ENCODE peak calls at places on chromosome 16, in seven cellular contexts. I is H1, O is K562, Y is HepG2, R is HCT116, X is GM12878, V is SK-N-SH. S is an unnamed sample.

GRCh38 chr16:30095166-30096078 is 591 bp downstream of the YPEL3 start:
- DNase-seq in R (no peak), X (no peak), V (no peak), I (no peak), Y (no peak), O (no peak), S (no peak)

GRCh38 chr16:53664724-53665345 is 38.8 kb downstream of the RPGRIP1L start:
- DNase-seq in X (peak), I (no peak), Y (no peak), O (no peak), R (no peak), V (no peak), S (no peak)

GRCh38 chr16:57539072-57539796 is 2.9 kb upstream of the CCDC102A start:
- DNase-seq in V (no peak), Y (no peak), I (no peak), R (no peak), X (peak), O (no peak), S (no peak)

GRCh38 chr16:53745753-53746258 is 41.9 kb downstream of the FTO start:
- DNase-seq in X (no peak), V (no peak), I (no peak), R (peak), O (peak), Y (no peak), S (peak)

GRCh38 chr16:27455700-27456099 is 53.7 kb downstream of the IL21R start:
- DNase-seq in Y (no peak), R (no peak), V (no peak), O (no peak), X (no peak), I (no peak), S (no peak)

GRCh38 chr16:29653436-29653835 is 9.6 kb upstream of the SPN start:
- DNase-seq in I (no peak), X (no peak), R (no peak), O (no peak), V (no peak), Y (no peak), S (no peak)

GRCh38 chr16:4350787-4351659 is at the start of gene PAM16:
- DNase-seq in X (peak), O (peak), I (peak), R (peak), V (peak), Y (peak), S (peak)

GRCh38 chr16:67837811-67838210 is 4.3 kb upstream of the THAP11 start:
- DNase-seq in X (no peak), R (no peak), O (no peak), I (no peak), V (no peak), Y (no peak), S (no peak)

GRCh38 chr16:17305694-17306093 is 165.1 kb downstream of the XYLT1 start:
- DNase-seq in R (no peak), X (peak), Y (no peak), O (no peak), V (no peak), I (no peak), S (no peak)

GRCh38 chr16:6081320-6081976 is 983.9 kb upstream of the EEF2KMT start:
- DNase-seq in V (peak), R (no peak), O (peak), X (no peak), I (peak), Y (peak), S (peak)

GRCh38 chr16:67514382-67514828 is 14.2 kb upstream of the RIPOR1 start:
- DNase-seq in I (no peak), O (peak), X (peak), V (peak), R (peak), Y (peak), S (no peak)

GRCh38 chr16:24771779-24772157 is 42.3 kb downstream of the TNRC6A start:
- DNase-seq in V (no peak), O (no peak), Y (peak), X (no peak), R (no peak), I (no peak), S (peak)

GRCh38 chr16:55443855-55444254 is 35.1 kb upstream of the MMP2 start:
- DNase-seq in O (no peak), I (no peak), X (no peak), V (no peak), R (no peak), Y (no peak), S (no peak)
- TF ChIP-seq JUND in O (no peak), I (no peak), X (no peak), V (no peak), R (no peak), Y (no peak), S (no peak)

DNA sequence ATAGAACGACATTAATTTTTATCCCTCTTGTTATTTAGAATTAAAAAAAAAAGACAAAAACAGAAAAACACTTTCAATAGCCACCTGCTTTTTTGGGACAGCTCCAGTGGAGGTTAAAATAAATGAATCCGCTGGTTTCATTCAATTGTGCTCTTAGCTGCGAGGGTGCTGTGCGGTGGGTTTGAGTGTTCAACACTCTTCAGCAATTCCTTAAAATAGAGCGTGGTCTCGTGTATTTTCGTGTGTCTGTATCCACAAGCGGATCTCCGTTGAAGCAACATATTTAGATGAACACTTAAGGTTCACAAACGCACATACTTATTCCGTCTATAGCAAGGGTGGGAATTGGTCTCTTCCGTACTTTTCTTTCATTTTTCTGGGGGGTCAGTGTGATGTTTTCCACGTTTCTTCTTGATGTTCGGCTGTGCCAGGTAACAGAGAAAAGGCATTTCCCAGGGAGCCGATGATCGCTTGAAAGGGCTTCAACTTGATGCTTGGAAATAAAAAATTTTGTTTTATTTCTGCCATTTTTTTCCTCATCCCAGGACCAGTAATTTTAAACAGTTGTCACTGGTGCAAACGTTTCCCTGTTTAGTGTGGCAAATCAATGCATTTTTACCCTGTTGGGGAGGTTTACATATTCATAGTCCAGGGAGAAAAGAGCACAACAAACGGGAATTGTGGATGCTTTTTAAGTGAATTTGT is 297.9 kb downstream of the IRF8 start:
- DNase-seq in X (no peak), O (no peak), Y (no peak), V (no peak), R (no peak), I (no peak), S (no peak)
- TF ChIP-seq JUND in X (no peak), O (no peak), Y (no peak), V (no peak), R (no peak), I (no peak), S (no peak)

DNA sequence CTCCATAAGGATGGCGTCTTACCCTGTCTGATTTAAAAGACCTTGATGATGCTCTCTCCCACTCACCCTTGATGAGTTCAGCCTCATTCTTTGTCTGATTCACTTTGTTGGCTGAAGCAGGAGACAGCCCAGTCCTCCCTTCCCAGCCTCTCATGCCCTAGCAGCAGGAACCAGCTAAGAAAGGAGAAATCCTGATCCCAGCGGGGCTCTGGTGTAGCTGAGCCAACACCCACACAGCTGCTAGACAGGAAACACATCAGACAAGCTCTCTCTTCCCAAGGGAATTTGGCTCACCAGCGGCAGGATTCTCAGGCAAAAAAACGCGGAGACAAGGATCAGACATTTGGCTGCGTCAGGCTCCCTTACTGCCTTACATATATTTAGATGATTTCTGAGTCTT is 211.5 kb downstream of the CDH11 start:
- DNase-seq in X (no peak), R (no peak), O (no peak), I (peak), Y (no peak), V (no peak), S (no peak)
- TF ChIP-seq JUND in X (no peak), R (no peak), O (no peak), I (no peak), Y (no peak), V (no peak), S (no peak)

DNA sequence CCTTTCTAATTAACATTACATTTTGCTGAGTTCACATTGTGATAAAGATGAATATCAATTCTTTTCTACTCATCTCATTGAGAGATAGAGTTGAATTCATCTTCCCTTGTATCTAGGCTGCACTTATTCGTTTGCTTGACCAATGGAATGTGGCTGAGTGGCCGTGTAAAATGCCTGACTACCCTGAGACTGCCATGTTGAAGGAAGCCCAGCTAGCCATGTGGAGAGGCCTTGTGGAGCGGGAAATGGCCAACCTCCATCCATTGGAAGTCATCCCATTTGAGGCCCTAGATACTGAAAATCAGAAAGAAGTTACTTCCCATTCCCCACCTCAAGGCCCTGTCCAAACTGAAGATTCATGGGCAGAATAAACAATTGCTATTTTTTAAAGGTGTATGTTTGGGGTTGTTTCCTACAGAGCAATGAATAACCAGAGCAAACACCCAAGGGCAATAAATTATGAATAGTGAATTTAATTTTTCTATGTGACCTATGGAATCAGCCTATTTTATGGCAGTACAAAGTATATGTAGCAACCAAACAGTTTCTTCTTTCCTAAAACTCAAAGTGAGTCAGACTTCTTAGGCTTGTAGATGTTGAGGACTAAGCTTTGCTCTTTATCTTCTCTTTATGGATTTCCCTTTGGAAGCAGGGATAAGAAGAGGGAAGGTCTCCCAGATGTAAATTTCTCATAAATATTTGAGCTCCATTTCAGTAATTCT is 545.1 kb downstream of the MAF start:
- DNase-seq in R (no peak), O (no peak), Y (no peak), I (no peak), X (no peak), V (no peak), S (no peak)
- TF ChIP-seq JUND in R (no peak), O (no peak), Y (no peak), I (no peak), X (no peak), V (no peak), S (no peak)

S was measured in T47D.